ENCODE peak calls at places on chromosomes 4 and X, in four cellular contexts. D, I, U and L are unnamed samples.

GRCh38 chrX:3442685-3443084 is 96.2 kb upstream of the MXRA5 start:
- DNase-seq in D (no peak), I (no peak), U (no peak), L (no peak)

GRCh38 chr4:6858997-6859396 is 50.6 kb upstream of the TBC1D14 start:
- DNase-seq in D (no peak), I (no peak), U (no peak), L (no peak)

GRCh38 chr4:168509786-168510185 is 12.9 kb downstream of the PALLD start:
- DNase-seq in D (no peak), I (peak), U (no peak), L (no peak)

GRCh38 chr4:88736264-88736663 is 38.6 kb upstream of the NAP1L5 start:
- DNase-seq in D (no peak), I (no peak), U (no peak), L (no peak)

GRCh38 chr4:81508786-81509574 is 37.3 kb upstream of the RASGEF1B start:
- DNase-seq in D (no peak), I (peak), U (no peak), L (no peak)

GRCh38 chr4:56448301-56448700 is 12.2 kb downstream of the PAICS start:
- DNase-seq in D (no peak), I (no peak), U (no peak), L (no peak)

GRCh38 chr4:55161739-55162138 is 36.3 kb upstream of the KDR start:
- DNase-seq in D (no peak), I (no peak), U (no peak), L (no peak)

GRCh38 chr4:175560628-175561027 is 251.4 kb downstream of the GPM6A start:
- DNase-seq in D (no peak), I (no peak), U (no peak), L (no peak)

GRCh38 chr4:160353548-160353947 is 1250.7 kb downstream of the RAPGEF2 start:
- DNase-seq in D (no peak), I (no peak), U (no peak), L (no peak)

GRCh38 chr4:121851354-121851753 is 18.9 kb downstream of the BBS7 start:
- DNase-seq in D (no peak), I (no peak), U (no peak), L (no peak)

GRCh38 chr4:181966084-181966483 is 277.1 kb upstream of the TENM3 start:
- DNase-seq in D (no peak), I (no peak), U (no peak), L (no peak)

GRCh38 chr4:122152699-122153328 is 683 bp downstream of the BLTP1 start:
- DNase-seq in D (peak), I (no peak), U (peak), L (peak)

GRCh38 chr4:29151584-29151983 is 1568.6 kb upstream of the PCDH7 start:
- DNase-seq in D (no peak), I (no peak), U (no peak), L (no peak)

GRCh38 chr4:180909279-180909678 is 1333.9 kb upstream of the TENM3 start:
- DNase-seq in D (no peak), I (no peak), U (no peak), L (no peak)

GRCh38 chr4:37812713-37813112 is 13.8 kb upstream of the PGM2 start:
- DNase-seq in D (no peak), I (no peak), U (no peak), L (no peak)

GRCh38 chr4:81486502-81486901 is 14.8 kb upstream of the RASGEF1B start:
- DNase-seq in D (no peak), I (no peak), U (no peak), L (no peak)

GRCh38 chrX:49192722-49193328 is 6.7 kb upstream of the PRICKLE3 start:
- DNase-seq in D (no peak), I (no peak), U (no peak), L (no peak)

GRCh38 chr4:63296773-63297172 is 1112.5 kb downstream of the TECRL start:
- DNase-seq in D (no peak), I (no peak), U (no peak), L (no peak)

GRCh38 chrX:47723689-47724088 is 64.7 kb upstream of the UXT start:
- DNase-seq in D (no peak), I (no peak), U (no peak), L (no peak)
- H3K27ac ChIP-seq in D (no peak), I (no peak), U (no peak), L (no peak)

GRCh38 chr4:72706633-72707032 is 137.6 kb upstream of the ADAMTS3 start:
- DNase-seq in D (no peak), I (no peak), U (no peak), L (no peak)

GRCh38 chr4:72701987-72702819 is 133.2 kb upstream of the ADAMTS3 start:
- DNase-seq in D (no peak), I (peak), U (no peak), L (no peak)
- TF ChIP-seq CTCF in D (no peak), I (peak), U (peak), L (peak)

DNA sequence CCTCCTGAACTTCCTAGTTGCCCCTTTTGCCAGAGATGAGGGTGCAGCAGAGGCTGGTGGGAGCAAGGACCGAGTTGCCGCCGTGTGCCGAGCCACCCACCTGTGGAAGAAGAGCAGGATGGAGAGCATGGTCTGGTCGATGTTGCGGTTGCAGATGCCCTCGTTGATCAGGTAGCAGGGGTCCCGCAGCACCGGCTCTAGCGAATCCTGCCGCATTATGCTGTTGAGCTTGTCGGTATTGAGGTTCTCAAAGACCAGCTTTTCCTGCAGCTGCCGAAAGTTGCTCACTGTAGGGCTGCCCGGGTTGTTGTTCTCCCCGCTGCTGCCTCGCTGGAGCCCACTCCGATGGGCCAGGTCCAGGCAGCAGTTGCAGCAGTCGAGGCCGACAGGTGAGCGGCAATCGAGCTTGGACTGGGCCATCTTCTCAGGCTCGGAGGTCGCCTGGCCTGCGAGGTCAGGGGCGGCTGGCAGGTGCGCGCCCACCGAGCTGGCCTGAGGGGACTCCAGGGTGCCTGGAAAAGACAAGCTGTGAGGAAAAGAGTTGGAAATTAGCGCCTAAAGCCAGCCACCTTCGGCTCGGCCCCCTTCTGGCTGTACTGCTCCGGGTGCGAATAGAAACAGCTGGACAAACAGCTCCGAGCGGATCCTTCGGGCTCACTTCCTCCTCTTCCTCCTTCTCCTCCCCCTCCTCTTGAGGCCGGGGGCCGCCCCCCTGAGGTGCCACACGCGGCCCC is 420 bp downstream of the TSC22D3 start:
- DNase-seq in D (peak), I (peak), U (no peak), L (no peak)
- H3K27ac ChIP-seq in D (peak), I (no peak), U (peak), L (peak)

GRCh38 chr4:127606823-127607222 is 25.9 kb upstream of the INTU start:
- DNase-seq in D (no peak), I (no peak), U (no peak), L (no peak)

GRCh38 chr4:127604949-127605709 is 27.6 kb upstream of the INTU start:
- DNase-seq in D (no peak), I (no peak), U (no peak), L (no peak)

GRCh38 chr4:127609484-127609883 is 23.3 kb upstream of the INTU start:
- DNase-seq in D (no peak), I (no peak), U (no peak), L (no peak)

DNA sequence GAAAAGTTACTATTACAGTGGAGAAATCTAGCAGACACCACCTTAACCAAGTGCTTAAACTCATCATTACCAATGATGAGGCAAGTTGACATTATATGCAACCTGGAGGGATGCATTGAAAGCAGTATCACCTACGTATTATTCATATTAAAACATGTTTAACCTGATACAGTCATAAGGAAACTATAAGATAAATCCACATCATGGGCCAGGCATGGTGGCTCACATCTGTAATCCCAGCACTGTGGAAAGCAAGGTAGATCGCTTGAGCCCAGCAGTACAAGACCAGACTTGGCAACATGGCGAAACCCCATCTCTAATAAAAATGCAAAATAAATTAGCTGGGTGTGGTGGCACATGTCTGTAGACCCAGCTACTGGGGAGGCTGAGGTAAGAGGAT is 22.3 kb upstream of the INTU start:
- DNase-seq in D (no peak), I (no peak), U (no peak), L (no peak)
- TF ChIP-seq CTCF in D (no peak), I (no peak), U (no peak), L (no peak)

DNA sequence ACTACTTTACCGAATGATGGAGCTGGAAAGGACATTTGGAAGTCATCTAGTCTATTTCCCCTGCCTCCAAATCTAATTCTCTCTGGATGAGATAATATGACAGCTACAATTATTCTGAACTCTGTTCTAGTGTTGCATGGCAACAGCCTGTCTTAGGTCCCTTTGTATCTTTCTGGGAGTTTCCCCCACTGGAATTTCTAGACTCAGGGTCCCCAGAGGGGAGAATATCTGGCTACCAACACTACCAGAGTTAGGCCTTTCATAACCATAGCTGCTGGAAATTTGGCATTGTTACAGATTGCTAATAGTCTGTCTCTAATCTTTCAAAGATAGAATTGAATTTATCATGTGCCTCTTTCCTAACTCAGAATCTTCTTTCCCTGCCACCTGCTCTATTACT is 4.5 kb downstream of the MSN start:
- DNase-seq in D (no peak), I (no peak), U (no peak), L (no peak)
- H3K27ac ChIP-seq in D (peak), I (peak), U (peak), L (peak)